ENCODE peak calls at places on chromosomes 7 and 10, in five cellular contexts. W is HCT116, R is K562, K is GM12878, U is HepG2. M is an unnamed sample.

GRCh38 chr7:44294325-44295069 is 30.9 kb downstream of the CAMK2B start:
- DNase-seq in W (no peak), R (no peak), K (no peak), U (no peak), M (no peak)

GRCh38 chr10:74083304-74083703 is 67.3 kb downstream of the AP3M1 start:
- DNase-seq in W (no peak), R (no peak), K (no peak), U (no peak), M (no peak)

GRCh38 chr10:29078919-29079318 is 210.0 kb upstream of the LYZL1 start:
- DNase-seq in W (no peak), R (no peak), K (no peak), U (no peak), M (no peak)

GRCh38 chr10:69472142-69472541 is 20.9 kb downstream of the TSPAN15 start:
- DNase-seq in W (no peak), R (no peak), K (no peak), U (no peak), M (no peak)

GRCh38 chr7:16839646-16840045 is 34.8 kb upstream of the AGR2 start:
- DNase-seq in W (no peak), R (no peak), K (no peak), U (no peak), M (no peak)

GRCh38 chr10:114713525-114713924 is 55.5 kb upstream of the ABLIM1 start:
- DNase-seq in W (no peak), R (no peak), K (no peak), U (no peak), M (no peak)

GRCh38 chr10:71725998-71726672 is 6.6 kb upstream of the C10orf105 start:
- DNase-seq in W (no peak), R (peak), K (no peak), U (peak), M (no peak)

GRCh38 chr10:113026679-113027078 is 76.6 kb downstream of the TCF7L2 start:
- DNase-seq in W (no peak), R (no peak), K (no peak), U (no peak), M (no peak)

GRCh38 chr7:56124981-56125380 is 8.8 kb upstream of the NUPR2 start:
- DNase-seq in W (no peak), R (no peak), K (no peak), U (no peak), M (no peak)

GRCh38 chr7:43694399-43694748 is 34.9 kb downstream of the COA1 start:
- DNase-seq in W (peak), R (no peak), K (no peak), U (peak), M (no peak)

GRCh38 chr10:77873558-77874380 is 52.8 kb downstream of the DLG5 start:
- DNase-seq in W (peak), R (peak), K (peak), U (peak), M (no peak)

GRCh38 chr7:2012981-2013380 is 219.8 kb downstream of the MAD1L1 start:
- DNase-seq in W (no peak), R (no peak), K (no peak), U (no peak), M (no peak)

GRCh38 chr10:103711351-103711994 is 143.9 kb downstream of the SH3PXD2A start:
- DNase-seq in W (no peak), R (no peak), K (no peak), U (no peak), M (no peak)

GRCh38 chr10:123287594-123288247 is 133.5 kb downstream of the BUB3 start:
- DNase-seq in W (peak), R (no peak), K (no peak), U (no peak), M (no peak)

GRCh38 chr7:94252971-94253370 is 141.7 kb upstream of the COL1A2 start:
- DNase-seq in W (no peak), R (no peak), K (no peak), U (no peak), M (no peak)

GRCh38 chr10:99279626-99280111 is 44.0 kb upstream of the HPSE2 start:
- DNase-seq in W (no peak), R (no peak), K (no peak), U (no peak), M (no peak)

GRCh38 chr7:76265299-76265698 is 37.2 kb upstream of the HSPB1 start:
- DNase-seq in W (no peak), R (no peak), K (no peak), U (no peak), M (no peak)

GRCh38 chr10:22615819-22616499 is 98.4 kb downstream of the PIP4K2A start:
- DNase-seq in W (no peak), R (peak), K (peak), U (peak), M (no peak)

GRCh38 chr10:22340362-22341189 is 4.7 kb upstream of the SPAG6 start:
- DNase-seq in W (peak), R (peak), K (peak), U (peak), M (no peak)

GRCh38 chr10:62075912-62076311 is 174.4 kb downstream of the ARID5B start:
- DNase-seq in W (no peak), R (no peak), K (no peak), U (no peak), M (no peak)

GRCh38 chr10:1731592-1731991 is 5.7 kb downstream of the ADARB2 start:
- DNase-seq in W (no peak), R (no peak), K (no peak), U (no peak), M (no peak)

GRCh38 chr10:70323697-70324340 is 40.0 kb upstream of the NPFFR1 start:
- DNase-seq in W (no peak), R (no peak), K (no peak), U (peak), M (peak)

GRCh38 chr10:50224330-50224952 is 26.9 kb downstream of the ASAH2 start:
- DNase-seq in W (peak), R (peak), K (peak), U (peak), M (no peak)

GRCh38 chr10:69229565-69229886 is 9.4 kb downstream of the HKDC1 start:
- DNase-seq in W (no peak), R (no peak), K (no peak), U (no peak), M (no peak)

GRCh38 chr10:5570007-5570655 is 45.4 kb downstream of the CALML3 start:
- DNase-seq in W (no peak), R (no peak), K (no peak), U (no peak), M (no peak)

GRCh38 chr10:71693377-71693776 is 26.2 kb downstream of the C10orf105 start:
- DNase-seq in W (no peak), R (no peak), K (no peak), U (no peak), M (no peak)

GRCh38 chr7:137695942-137696341 is 150.8 kb downstream of the DGKI start:
- DNase-seq in W (no peak), R (no peak), K (no peak), U (peak), M (no peak)

GRCh38 chr10:86711957-86712708 is 43.8 kb downstream of the LDB3 start:
- DNase-seq in W (no peak), R (peak), K (peak), U (no peak), M (no peak)

GRCh38 chr7:27163776-27164380 is 1.5 kb downstream of the HOXA9 start:
- DNase-seq in W (no peak), R (no peak), K (no peak), U (no peak), M (no peak)

GRCh38 chr7:98223351-98223897 is 12.2 kb downstream of the BHLHA15 start:
- DNase-seq in W (no peak), R (peak), K (no peak), U (no peak), M (no peak)

DNA sequence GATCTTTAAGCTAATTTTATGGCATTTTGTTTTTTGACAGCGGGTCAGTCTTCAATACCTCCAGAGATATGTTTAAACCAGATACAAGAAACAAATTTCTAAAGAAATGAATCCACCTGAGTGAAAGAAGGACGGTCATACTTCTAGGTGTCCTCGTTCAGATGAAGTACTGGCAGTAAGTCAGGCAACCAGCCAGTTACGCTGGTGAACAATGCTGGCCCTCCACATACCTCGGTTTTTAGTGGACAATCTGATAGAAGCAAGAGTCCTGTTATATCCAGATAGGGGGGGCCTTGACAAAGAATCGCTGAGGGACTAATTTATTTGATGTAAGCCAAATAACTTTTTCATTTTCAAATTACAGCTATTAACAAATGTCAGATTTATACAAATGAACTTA is 266.4 kb upstream of the KLF14 start:
- DNase-seq in W (no peak), R (no peak), K (no peak), U (no peak), M (no peak)
- TF ChIP-seq SRF in W (no peak), R (no peak), K (no peak), U (no peak), M (no peak)

GRCh38 chr7:80943342-80943741 is 24.5 kb upstream of the SEMA3C start:
- DNase-seq in W (no peak), R (no peak), K (no peak), U (no peak), M (no peak)

GRCh38 chr7:80941206-80941758 is 22.4 kb upstream of the SEMA3C start:
- DNase-seq in W (no peak), R (no peak), K (no peak), U (no peak), M (no peak)

GRCh38 chr7:80942261-80943041 is 23.6 kb upstream of the SEMA3C start:
- DNase-seq in W (peak), R (no peak), K (no peak), U (peak), M (no peak)

GRCh38 chr7:80937336-80937735 is 18.5 kb upstream of the SEMA3C start:
- DNase-seq in W (no peak), R (no peak), K (no peak), U (no peak), M (no peak)

GRCh38 chr7:80940539-80941205 is 21.8 kb upstream of the SEMA3C start:
- DNase-seq in W (no peak), R (no peak), K (no peak), U (no peak), M (no peak)
- TF ChIP-seq SRF in W (no peak), R (no peak), K (no peak), U (no peak), M (no peak)

GRCh38 chr7:129123517-129123872 is 21.0 kb upstream of the TSPAN33 start:
- DNase-seq in W (no peak), R (no peak), K (no peak), U (no peak), M (no peak)

GRCh38 chr7:129118182-129118581 is 26.3 kb upstream of the TSPAN33 start:
- DNase-seq in W (no peak), R (no peak), K (no peak), U (no peak), M (no peak)

GRCh38 chr7:129118976-129119375 is 25.5 kb upstream of the TSPAN33 start:
- DNase-seq in W (no peak), R (no peak), K (no peak), U (no peak), M (no peak)

GRCh38 chr7:129122751-129123516 is 21.6 kb upstream of the TSPAN33 start:
- DNase-seq in W (no peak), R (no peak), K (peak), U (no peak), M (no peak)

DNA sequence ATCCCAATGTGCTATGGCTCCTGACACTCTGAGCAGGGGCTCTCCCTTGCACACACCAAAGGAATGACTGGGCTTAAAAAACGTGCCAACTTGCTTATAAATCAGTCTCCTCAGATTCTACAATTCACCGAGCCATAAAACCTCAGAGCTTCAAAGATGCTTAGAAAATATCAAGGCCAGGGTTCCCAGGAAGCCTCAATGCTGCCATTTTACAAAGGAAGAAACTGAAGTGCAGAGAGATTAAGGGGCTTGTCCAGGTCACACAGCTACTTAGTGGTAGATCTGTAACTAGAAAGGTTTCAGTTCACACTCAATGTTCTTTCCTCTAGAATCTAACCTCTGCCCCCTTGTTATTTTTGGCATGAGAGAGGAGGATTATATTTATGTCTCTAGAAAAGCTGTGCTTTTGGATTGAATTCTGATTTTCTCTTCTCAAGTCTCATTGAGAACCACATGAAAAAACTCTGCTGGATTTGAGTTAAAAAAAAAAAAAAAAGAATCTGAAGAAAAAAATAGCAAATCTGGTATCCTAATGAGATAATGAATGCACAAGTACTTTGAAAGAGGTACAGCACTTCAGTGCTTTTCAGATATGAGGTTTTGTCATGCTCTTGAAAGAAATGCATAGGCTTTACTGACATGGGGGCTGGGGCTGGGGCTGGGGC is 22.3 kb upstream of the TSPAN33 start:
- DNase-seq in W (no peak), R (no peak), K (peak), U (no peak), M (no peak)
- TF ChIP-seq SRF in W (no peak), R (no peak), K (no peak), U (no peak), M (no peak)

GRCh38 chr7:82234457-82235049 is 209.0 kb downstream of the CACNA2D1 start:
- DNase-seq in W (peak), R (no peak), K (no peak), U (peak), M (no peak)
- TF ChIP-seq SRF in W (no peak), R (no peak), K (no peak), U (no peak), M (no peak)

M was measured in H1.